ENCODE peak calls at places on chromosome 20, in five cellular contexts. O, T, X, N and R are unnamed samples.

GRCh38 chr20:25269057-25269832 is 21.4 kb downstream of the PYGB start:
- DNase-seq in O (no peak), T (no peak), X (no peak), N (no peak), R (no peak)

GRCh38 chr20:36700438-36700837 is 45.5 kb downstream of the NDRG3 start:
- DNase-seq in O (no peak), T (no peak), X (no peak), N (no peak), R (no peak)

GRCh38 chr20:47661714-47662113 is 123.6 kb downstream of the SULF2 start:
- DNase-seq in O (no peak), T (no peak), X (no peak), N (no peak), R (no peak)

GRCh38 chr20:47985092-47985850 is 200.0 kb upstream of the SULF2 start:
- DNase-seq in O (no peak), T (peak; percentile 79), X (peak; percentile 78), N (no peak), R (peak; percentile 7)

GRCh38 chr20:48196006-48196405 is 410.7 kb upstream of the SULF2 start:
- DNase-seq in O (no peak), T (no peak), X (no peak), N (no peak), R (no peak)

GRCh38 chr20:34938466-34939163 is 17.0 kb downstream of the GSS start:
- DNase-seq in O (no peak), T (no peak), X (no peak), N (no peak), R (no peak)

GRCh38 chr20:48638546-48638945 is 189.3 kb downstream of the PREX1 start:
- DNase-seq in O (no peak), T (peak; percentile 80), X (peak; percentile 44), N (peak; percentile 86), R (peak; percentile 76)

GRCh38 chr20:49866051-49866450 is 49.3 kb downstream of the SPATA2 start:
- DNase-seq in O (no peak), T (no peak), X (peak; percentile 98), N (peak; percentile 19), R (no peak)

GRCh38 chr20:25340380-25340779 is 50.3 kb downstream of the ABHD12 start:
- DNase-seq in O (no peak), T (no peak), X (no peak), N (no peak), R (no peak)

GRCh38 chr20:3563548-3564177 is 92.8 kb downstream of the ATRN start:
- DNase-seq in O (no peak), T (peak; percentile 34), X (peak; percentile 62), N (peak; percentile 70), R (peak; percentile 54)

GRCh38 chr20:21936720-21937380 is 231.4 kb downstream of the PAX1 start:
- DNase-seq in O (no peak), T (no peak), X (peak; percentile 49), N (no peak), R (peak; percentile 76)

GRCh38 chr20:23008673-23009072 is 26.4 kb upstream of the SSTR4 start:
- DNase-seq in O (no peak), T (no peak), X (no peak), N (peak; percentile 42), R (no peak)

GRCh38 chr20:23200914-23201313 is 114.8 kb upstream of the CD93 start:
- DNase-seq in O (peak; percentile 72), T (peak; percentile 17), X (no peak), N (peak; percentile 47), R (peak; percentile 6)

GRCh38 chr20:615494-615893 is 5.4 kb upstream of the TCF15 start:
- DNase-seq in O (no peak), T (no peak), X (no peak), N (no peak), R (no peak)

GRCh38 chr20:19406371-19406770 is 193.9 kb downstream of the SLC24A3 start:
- DNase-seq in O (no peak), T (no peak), X (peak; percentile 2), N (peak; percentile 14), R (no peak)

GRCh38 chr20:22524393-22525015 is 59.9 kb downstream of the FOXA2 start:
- DNase-seq in O (no peak), T (no peak), X (no peak), N (no peak), R (no peak)

GRCh38 chr20:50776122-50776795 is 18.6 kb upstream of the BCAS4 start:
- DNase-seq in O (peak; percentile 37), T (no peak), X (no peak), N (no peak), R (no peak)

GRCh38 chr20:62765021-62765420 is 31.3 kb upstream of the MRGBP start:
- DNase-seq in O (peak; percentile 56), T (no peak), X (no peak), N (no peak), R (no peak)

GRCh38 chr20:18633411-18633810 is 45.6 kb downstream of the DTD1 start:
- DNase-seq in O (no peak), T (no peak), X (no peak), N (no peak), R (no peak)

GRCh38 chr20:25453035-25453810 is 45.8 kb downstream of the GINS1 start:
- DNase-seq in O (no peak), T (peak; percentile 47), X (no peak), N (peak; percentile 28), R (peak; percentile 24)

GRCh38 chr20:2163757-2164156 is 62.1 kb downstream of the STK35 start:
- DNase-seq in O (no peak), T (no peak), X (no peak), N (no peak), R (no peak)

GRCh38 chr20:36607586-36608387 is 2.2 kb downstream of the RAB5IF start:
- DNase-seq in O (no peak), T (no peak), X (no peak), N (peak; percentile 15), R (no peak)

GRCh38 chr20:16064991-16065707 is 508.1 kb downstream of the KIF16B start:
- DNase-seq in O (no peak), T (no peak), X (peak; percentile 6), N (no peak), R (peak; percentile 0)

GRCh38 chr20:17504326-17504897 is 26.8 kb downstream of the BFSP1 start:
- DNase-seq in O (no peak), T (no peak), X (no peak), N (no peak), R (no peak)

DNA sequence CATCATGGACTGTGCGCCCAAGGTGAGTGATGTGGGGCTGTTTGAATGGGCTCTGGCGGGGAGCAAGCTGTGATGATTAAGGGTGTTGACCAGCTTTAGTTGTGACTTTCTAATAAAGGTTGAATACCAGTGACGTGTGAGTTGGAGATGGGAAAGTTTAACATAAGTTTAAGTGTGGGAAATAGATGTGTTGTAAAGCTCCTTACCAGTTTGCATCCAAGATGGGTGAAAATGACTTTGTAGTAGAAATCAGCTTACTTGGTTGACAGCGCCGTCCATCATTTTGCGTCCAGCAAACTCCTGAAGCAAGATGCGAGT is 372 bp downstream of the CASS4 start:
- DNase-seq in O (no peak), T (no peak), X (no peak), N (no peak), R (no peak)
- H3K4me3 ChIP-seq in O (peak overlapping the region; percentile 32), T (peak overlapping the region; percentile 72), X (peak overlapping the region; percentile 26), N (no peak overlapping the region), R (peak overlapping the region; percentile 0)

DNA sequence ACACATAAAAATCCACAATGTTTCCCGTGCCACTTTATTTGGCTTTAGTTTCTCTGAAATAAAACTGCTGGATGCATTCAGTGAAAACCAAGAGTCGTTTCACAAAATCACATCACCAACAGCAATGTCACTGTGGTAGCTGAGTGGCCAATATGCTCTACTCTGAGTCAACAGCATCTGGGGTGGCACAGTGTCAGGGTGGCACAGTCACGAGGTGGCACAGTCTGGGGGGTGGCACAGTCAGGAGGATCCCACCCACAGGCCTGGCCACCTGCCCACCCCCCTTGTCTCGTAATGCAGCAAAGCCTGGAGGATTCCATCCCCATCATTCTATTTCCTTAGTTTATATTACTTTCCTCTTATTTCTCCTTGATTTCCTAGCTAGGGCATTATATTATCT is 87.0 kb downstream of the ANKRD60 start:
- DNase-seq in O (no peak), T (no peak), X (no peak), N (no peak), R (no peak)
- TF ChIP-seq CTCF in O (no peak), T (no peak), X (no peak), N (no peak), R (no peak)

GRCh38 chr20:63854069-63854765 is 7.1 kb upstream of the ABHD16B start:
- DNase-seq in O (peak; percentile 82), T (peak; percentile 37), X (no peak), N (no peak), R (no peak)

GRCh38 chr20:63856111-63856511 is 5.2 kb upstream of the ABHD16B start:
- DNase-seq in O (no peak), T (no peak), X (no peak), N (no peak), R (no peak)

GRCh38 chr20:63854766-63855362 is 6.4 kb upstream of the ABHD16B start:
- DNase-seq in O (peak; percentile 84), T (no peak), X (no peak), N (no peak), R (no peak)

GRCh38 chr20:63857751-63858392 is 3.4 kb upstream of the ABHD16B start:
- DNase-seq in O (peak; percentile 74), T (no peak), X (no peak), N (no peak), R (peak; percentile 35)

GRCh38 chr20:63855363-63856110 is 5.8 kb upstream of the ABHD16B start:
- DNase-seq in O (peak; percentile 78), T (no peak), X (no peak), N (no peak), R (no peak)
- H3K4me3 ChIP-seq in O (no peak overlapping the region), T (no peak overlapping the region), X (peak overlapping the region; percentile 20), N (no peak overlapping the region), R (no peak overlapping the region)

GRCh38 chr20:9958693-9959092 is 76.1 kb upstream of the ANKEF1 start:
- DNase-seq in O (no peak), T (no peak), X (no peak), N (no peak), R (no peak)
- TF ChIP-seq CTCF in O (no peak), T (no peak), X (no peak), N (no peak), R (no peak)

DNA sequence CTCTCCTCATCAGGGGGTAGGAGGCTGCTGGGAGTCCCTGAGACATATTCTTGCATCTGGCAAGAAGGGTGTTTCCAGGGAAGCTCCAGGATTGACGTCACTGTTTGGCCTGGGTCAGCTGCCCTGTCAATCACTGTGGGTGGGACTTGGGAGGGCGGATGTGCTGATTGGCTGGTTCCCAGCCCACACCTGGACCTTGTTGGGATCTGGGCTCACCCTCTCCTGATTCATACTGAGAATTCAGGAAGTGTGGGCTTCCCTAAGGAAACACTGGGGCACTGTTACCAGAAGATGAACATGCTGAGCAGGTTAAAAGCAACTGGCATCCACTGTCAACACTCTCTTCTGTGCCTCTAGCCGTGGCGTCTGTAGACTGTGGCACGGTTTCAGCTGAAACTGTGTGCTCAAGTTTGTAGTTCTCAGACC is 36.5 kb downstream of the CDH26 start:
- DNase-seq in O (no peak), T (no peak), X (no peak), N (peak; percentile 15), R (no peak)
- H3K4me3 ChIP-seq in O (no peak overlapping the region), T (no peak overlapping the region), X (no peak overlapping the region), N (no peak overlapping the region), R (no peak overlapping the region)